ENCODE peak calls at places on chromosomes 16 and 17, in five cellular contexts. B is HL-60; T is naive thymus-derived CD4-positive, alpha-beta T cell; V is CD8-positive, alpha-beta memory T cell; J is Peyer's patch. Z is an unnamed sample.

GRCh38 chr16:27313422-27314160 is at the start of gene IL4R:
- DNase-seq in B (no peak), T (peak), V (peak), J (peak), Z (peak)

GRCh38 chr17:32503251-32504165 is 16.7 kb downstream of the CDK5R1 start:
- DNase-seq in B (no peak), T (no peak), V (peak), J (peak), Z (no peak)

GRCh38 chr16:29765167-29766032 is 12.7 kb upstream of the ZG16 start:
- DNase-seq in B (no peak), T (no peak), V (no peak), J (no peak), Z (peak)

GRCh38 chr17:30323895-30324319 is 9.9 kb downstream of the TMIGD1 start:
- DNase-seq in B (peak), T (no peak), V (no peak), J (peak), Z (no peak)

GRCh38 chr16:57810197-57811024 is 8.1 kb upstream of the KIFC3 start:
- DNase-seq in B (peak), T (no peak), V (no peak), J (peak), Z (peak)

GRCh38 chr17:7249830-7250229 is 1.7 kb downstream of the CTDNEP1 start:
- DNase-seq in B (no peak), T (no peak), V (no peak), J (no peak), Z (no peak)

GRCh38 chr17:68498479-68499326 is 13.5 kb upstream of the PRKAR1A start:
- DNase-seq in B (peak), T (no peak), V (no peak), J (no peak), Z (peak)

GRCh38 chr16:70725912-70726828 is 40.3 kb upstream of the MTSS2 start:
- DNase-seq in B (no peak), T (no peak), V (no peak), J (no peak), Z (no peak)

GRCh38 chr17:80678621-80679020 is 134.0 kb downstream of the RPTOR start:
- DNase-seq in B (no peak), T (no peak), V (no peak), J (no peak), Z (no peak)

GRCh38 chr17:71114911-71115668 is 945.8 kb downstream of the KCNJ2 start:
- DNase-seq in B (no peak), T (no peak), V (no peak), J (no peak), Z (no peak)

GRCh38 chr16:8644513-8645140 is 23.1 kb downstream of the METTL22 start:
- DNase-seq in B (peak), T (peak), V (peak), J (peak), Z (no peak)

GRCh38 chr17:75319818-75320691 is 30.8 kb upstream of the SLC25A19 start:
- DNase-seq in B (no peak), T (no peak), V (no peak), J (peak), Z (no peak)

GRCh38 chr17:67834634-67835033 is 9.3 kb downstream of the BPTF start:
- DNase-seq in B (no peak), T (no peak), V (no peak), J (no peak), Z (no peak)

GRCh38 chr16:88200896-88201185 is 181.9 kb upstream of the ZNF469 start:
- DNase-seq in B (no peak), T (no peak), V (no peak), J (no peak), Z (no peak)

GRCh38 chr17:59287452-59287851 is 44.0 kb upstream of the YPEL2 start:
- DNase-seq in B (peak), T (no peak), V (no peak), J (no peak), Z (no peak)

GRCh38 chr16:87342978-87343752 is 26.0 kb upstream of the C16orf95 start:
- DNase-seq in B (no peak), T (no peak), V (no peak), J (no peak), Z (no peak)

GRCh38 chr16:86355538-86355937 is 154.8 kb upstream of the FOXF1 start:
- DNase-seq in B (no peak), T (no peak), V (no peak), J (no peak), Z (no peak)

GRCh38 chr17:82938486-82939212 is 98.8 kb upstream of the ZNF750 start:
- DNase-seq in B (no peak), T (no peak), V (no peak), J (no peak), Z (peak)

GRCh38 chr16:2033057-2033911 is 6.6 kb downstream of the NHERF2 start:
- DNase-seq in B (no peak), T (no peak), V (peak), J (no peak), Z (peak)

GRCh38 chr17:39513256-39513655 is 52.0 kb downstream of the CDK12 start:
- DNase-seq in B (no peak), T (no peak), V (no peak), J (no peak), Z (no peak)

GRCh38 chr16:84190731-84191388 is at the start of gene ADAD2:
- DNase-seq in B (no peak), T (no peak), V (no peak), J (no peak), Z (no peak)

GRCh38 chr17:47806026-47806912 is 15.3 kb downstream of the OSBPL7 start:
- DNase-seq in B (no peak), T (no peak), V (no peak), J (no peak), Z (no peak)

GRCh38 chr16:13803974-13804373 is 116.0 kb upstream of the ERCC4 start:
- DNase-seq in B (no peak), T (no peak), V (no peak), J (no peak), Z (no peak)

GRCh38 chr16:13795131-13795530 is 124.8 kb upstream of the ERCC4 start:
- DNase-seq in B (no peak), T (no peak), V (no peak), J (no peak), Z (peak)

GRCh38 chr16:13793788-13794461 is 126.0 kb upstream of the ERCC4 start:
- DNase-seq in B (no peak), T (no peak), V (no peak), J (no peak), Z (peak)

GRCh38 chr16:13797718-13798117 is 122.2 kb upstream of the ERCC4 start:
- DNase-seq in B (no peak), T (no peak), V (no peak), J (no peak), Z (no peak)

GRCh38 chr16:13798211-13798610 is 121.7 kb upstream of the ERCC4 start:
- DNase-seq in B (no peak), T (no peak), V (no peak), J (no peak), Z (no peak)
- H3K27ac ChIP-seq in B (no peak), T (no peak), V (no peak), J (no peak), Z (no peak)

GRCh38 chr16:48612621-48613020 is 2.6 kb upstream of the N4BP1 start:
- DNase-seq in B (no peak), T (no peak), V (no peak), J (no peak), Z (no peak)
- H3K27ac ChIP-seq in B (peak), T (peak), V (peak), J (peak), Z (peak)

GRCh38 chr17:50299776-50300175 is 25.5 kb downstream of the TMEM92 start:
- DNase-seq in B (no peak), T (no peak), V (no peak), J (no peak), Z (no peak)
- H3K27ac ChIP-seq in B (no peak), T (no peak), V (no peak), J (no peak), Z (no peak)

GRCh38 chr17:17077861-17078732 is 35.8 kb downstream of the MPRIP start:
- DNase-seq in B (no peak), T (no peak), V (no peak), J (no peak), Z (peak)
- H3K27ac ChIP-seq in B (no peak), T (no peak), V (no peak), J (peak), Z (peak)

GRCh38 chr16:56626685-56627084 is 1.1 kb downstream of the MT1E start:
- DNase-seq in B (no peak), T (no peak), V (no peak), J (no peak), Z (no peak)
- H3K27ac ChIP-seq in B (no peak), T (no peak), V (no peak), J (peak), Z (peak)

DNA sequence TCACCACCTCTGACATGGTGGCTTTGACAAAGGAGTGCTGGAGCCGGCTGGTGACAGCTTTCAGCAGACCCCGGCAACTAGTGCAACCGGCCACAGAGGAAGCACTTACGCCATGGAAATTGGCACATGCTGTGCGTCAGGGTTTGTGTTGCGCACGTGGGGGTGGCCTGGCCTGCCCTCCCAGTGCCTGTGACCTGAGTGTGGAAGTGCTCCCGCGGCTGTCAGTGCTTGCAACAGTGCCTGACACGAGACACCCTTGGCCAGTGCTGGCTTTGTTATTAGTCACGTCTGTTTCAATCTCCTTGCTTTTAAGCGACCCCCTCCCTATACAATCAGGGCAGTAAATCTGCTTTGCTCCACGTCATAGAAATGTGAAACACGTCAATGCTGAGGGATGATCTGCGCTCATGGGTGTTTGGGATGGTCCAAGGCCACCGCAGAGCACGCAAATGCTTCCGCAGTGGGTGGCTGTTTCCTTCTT is 64.2 kb downstream of the PGS1 start:
- DNase-seq in B (peak), T (no peak), V (no peak), J (no peak), Z (peak)
- H3K27ac ChIP-seq in B (peak), T (no peak), V (no peak), J (no peak), Z (no peak)

GRCh38 chr16:68779891-68780290 is 42.8 kb downstream of the CDH1 start:
- DNase-seq in B (no peak), T (no peak), V (no peak), J (no peak), Z (peak)

GRCh38 chr16:68776821-68777485 is 39.9 kb downstream of the CDH1 start:
- DNase-seq in B (no peak), T (no peak), V (no peak), J (no peak), Z (no peak)

GRCh38 chr16:68774982-68775381 is 37.9 kb downstream of the CDH1 start:
- DNase-seq in B (no peak), T (no peak), V (no peak), J (no peak), Z (no peak)

GRCh38 chr16:68781784-68782183 is 44.7 kb downstream of the CDH1 start:
- DNase-seq in B (peak), T (no peak), V (no peak), J (no peak), Z (no peak)

GRCh38 chr16:68778551-68779231 is 41.6 kb downstream of the CDH1 start:
- DNase-seq in B (no peak), T (no peak), V (no peak), J (no peak), Z (peak)
- H3K27ac ChIP-seq in B (no peak), T (no peak), V (no peak), J (peak), Z (peak)

GRCh38 chr17:57071991-57072944 is 12.8 kb upstream of the AKAP1 start:
- DNase-seq in B (no peak), T (no peak), V (no peak), J (no peak), Z (no peak)
- H3K27ac ChIP-seq in B (no peak), T (no peak), V (no peak), J (no peak), Z (peak)

DNA sequence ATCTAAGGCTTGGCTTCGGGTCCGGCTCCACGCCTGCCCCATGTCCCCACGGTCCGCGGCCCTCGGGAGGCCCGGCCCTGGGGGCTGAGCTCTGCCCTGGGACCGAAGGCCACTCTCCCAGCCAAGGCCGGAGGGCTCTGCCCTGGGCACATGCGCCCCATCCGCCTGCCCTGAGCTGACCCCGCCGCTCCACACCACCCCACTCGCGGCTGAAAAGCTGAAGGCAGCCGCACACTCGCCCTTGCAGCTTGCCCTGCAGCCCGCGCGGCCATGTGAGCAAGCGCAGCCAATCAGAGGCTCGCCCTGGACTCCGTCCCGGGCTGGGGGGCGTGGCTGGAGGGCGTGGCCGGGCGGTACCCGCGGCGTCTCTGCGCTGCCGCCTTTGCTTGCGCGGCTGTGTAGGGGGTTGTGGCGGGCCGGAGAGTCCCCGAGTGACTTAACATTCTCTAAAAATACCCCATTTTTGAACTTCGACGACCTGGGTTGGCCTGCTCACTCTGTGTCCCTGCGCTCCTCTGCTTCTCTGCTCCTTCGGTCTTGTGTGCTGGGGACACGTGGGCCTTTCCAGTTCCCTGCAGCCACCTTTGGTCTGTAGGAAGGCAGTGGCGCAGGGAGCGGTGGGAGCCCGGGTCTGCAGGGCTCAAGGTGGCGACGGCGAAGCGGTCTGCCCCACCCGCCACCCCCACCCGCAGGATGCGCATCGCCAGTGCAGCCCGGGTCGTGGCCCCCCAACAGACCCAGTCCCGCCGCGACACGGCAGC is 8.8 kb upstream of the MAP2K3 start:
- DNase-seq in B (peak), T (peak), V (peak), J (peak), Z (peak)
- H3K27ac ChIP-seq in B (peak), T (peak), V (peak), J (peak), Z (no peak)

Z was measured in right lobe of liver.